ENCODE peak calls at places on chromosome 4, in eight cellular contexts. One of them, this sample, is unnamed.

GRCh38 chr4:26235500-26235899 is 85.3 kb upstream of the RBPJ start:
- DNase-seq in A549: no peak
- DNase-seq in uterus: peak; percentile 35
- DNase-seq in tibial artery: peak; percentile 82
- DNase-seq in mucosa of descending colon: peak; percentile 70
- DNase-seq in endothelial cell: no peak
- DNase-seq in MCF 10A: peak; percentile 92
- DNase-seq in fibroblast of the aortic adventitia: peak; percentile 92
- DNase-seq in this sample: no peak

GRCh38 chr4:47374477-47374876 is 89.0 kb downstream of the COMMD8 start:
- DNase-seq in A549: no peak
- DNase-seq in uterus: peak; percentile 23
- DNase-seq in tibial artery: no peak
- DNase-seq in mucosa of descending colon: no peak
- DNase-seq in endothelial cell: no peak
- DNase-seq in MCF 10A: peak; percentile 14
- DNase-seq in fibroblast of the aortic adventitia: no peak
- DNase-seq in this sample: no peak

GRCh38 chr4:117064297-117064696 is 21.1 kb downstream of the TRAM1L1 start:
- DNase-seq in A549: no peak
- DNase-seq in uterus: no peak
- DNase-seq in tibial artery: no peak
- DNase-seq in mucosa of descending colon: no peak
- DNase-seq in endothelial cell: no peak
- DNase-seq in MCF 10A: peak; percentile 0
- DNase-seq in fibroblast of the aortic adventitia: peak; percentile 2
- DNase-seq in this sample: no peak

GRCh38 chr4:138398297-138398696 is 156.1 kb upstream of the SLC7A11 start:
- DNase-seq in A549: no peak
- DNase-seq in uterus: no peak
- DNase-seq in tibial artery: no peak
- DNase-seq in mucosa of descending colon: no peak
- DNase-seq in endothelial cell: no peak
- DNase-seq in MCF 10A: peak; percentile 0
- DNase-seq in fibroblast of the aortic adventitia: peak; percentile 8
- DNase-seq in this sample: no peak

GRCh38 chr4:1770791-1771231 is 22.3 kb upstream of the FGFR3 start:
- DNase-seq in A549: no peak
- DNase-seq in uterus: no peak
- DNase-seq in tibial artery: no peak
- DNase-seq in mucosa of descending colon: no peak
- DNase-seq in endothelial cell: no peak
- DNase-seq in MCF 10A: no peak
- DNase-seq in fibroblast of the aortic adventitia: no peak
- DNase-seq in this sample: no peak

GRCh38 chr4:136651278-136651667 is 881.0 kb downstream of the PCDH18 start:
- DNase-seq in A549: no peak
- DNase-seq in uterus: no peak
- DNase-seq in tibial artery: no peak
- DNase-seq in mucosa of descending colon: no peak
- DNase-seq in endothelial cell: no peak
- DNase-seq in MCF 10A: no peak
- DNase-seq in fibroblast of the aortic adventitia: no peak
- DNase-seq in this sample: no peak

GRCh38 chr4:152779513-152780266 is at the start of the genes ARFIP1 and TIGD4:
- DNase-seq in A549: peak; percentile 81
- DNase-seq in uterus: peak; percentile 98
- DNase-seq in tibial artery: peak; percentile 99
- DNase-seq in mucosa of descending colon: peak; percentile 97
- DNase-seq in endothelial cell: peak; percentile 97
- DNase-seq in MCF 10A: peak; percentile 97
- DNase-seq in fibroblast of the aortic adventitia: peak; percentile 96
- DNase-seq in this sample: peak; percentile 86

GRCh38 chr4:81421346-81422218 is 50.1 kb downstream of the RASGEF1B start:
- DNase-seq in A549: no peak
- DNase-seq in uterus: no peak
- DNase-seq in tibial artery: no peak
- DNase-seq in mucosa of descending colon: peak; percentile 80
- DNase-seq in endothelial cell: no peak
- DNase-seq in MCF 10A: peak; percentile 88
- DNase-seq in fibroblast of the aortic adventitia: peak; percentile 61
- DNase-seq in this sample: no peak

GRCh38 chr4:183436417-183436816 is 8.0 kb upstream of the CDKN2AIP start:
- DNase-seq in A549: no peak
- DNase-seq in uterus: no peak
- DNase-seq in tibial artery: no peak
- DNase-seq in mucosa of descending colon: no peak
- DNase-seq in endothelial cell: no peak
- DNase-seq in MCF 10A: no peak
- DNase-seq in fibroblast of the aortic adventitia: no peak
- DNase-seq in this sample: no peak

GRCh38 chr4:140004580-140005314 is 149.2 kb downstream of the MAML3 start:
- DNase-seq in A549: no peak
- DNase-seq in uterus: peak; percentile 55
- DNase-seq in tibial artery: peak; percentile 69
- DNase-seq in mucosa of descending colon: no peak
- DNase-seq in endothelial cell: peak; percentile 39
- DNase-seq in MCF 10A: no peak
- DNase-seq in fibroblast of the aortic adventitia: peak; percentile 46
- DNase-seq in this sample: no peak

GRCh38 chr4:38231626-38232025 is 271.4 kb downstream of the PTTG2 start:
- DNase-seq in A549: no peak
- DNase-seq in uterus: no peak
- DNase-seq in tibial artery: no peak
- DNase-seq in mucosa of descending colon: peak; percentile 85
- DNase-seq in endothelial cell: no peak
- DNase-seq in MCF 10A: no peak
- DNase-seq in fibroblast of the aortic adventitia: no peak
- DNase-seq in this sample: no peak

GRCh38 chr4:129240816-129241215 is 144.9 kb downstream of the C4orf33 start:
- DNase-seq in A549: no peak
- DNase-seq in uterus: no peak
- DNase-seq in tibial artery: no peak
- DNase-seq in mucosa of descending colon: peak; percentile 22
- DNase-seq in endothelial cell: no peak
- DNase-seq in MCF 10A: no peak
- DNase-seq in fibroblast of the aortic adventitia: no peak
- DNase-seq in this sample: no peak

GRCh38 chr4:123415977-123416376 is 19.4 kb downstream of the SPRY1 start:
- DNase-seq in A549: no peak
- DNase-seq in uterus: no peak
- DNase-seq in tibial artery: no peak
- DNase-seq in mucosa of descending colon: no peak
- DNase-seq in endothelial cell: no peak
- DNase-seq in MCF 10A: peak; percentile 63
- DNase-seq in fibroblast of the aortic adventitia: peak; percentile 65
- DNase-seq in this sample: no peak

GRCh38 chr4:158850800-158851644 is 82.2 kb downstream of the FNIP2 start:
- DNase-seq in A549: no peak
- DNase-seq in uterus: no peak
- DNase-seq in tibial artery: no peak
- DNase-seq in mucosa of descending colon: no peak
- DNase-seq in endothelial cell: no peak
- DNase-seq in MCF 10A: peak; percentile 35
- DNase-seq in fibroblast of the aortic adventitia: peak; percentile 79
- DNase-seq in this sample: no peak

GRCh38 chr4:152283806-152284470 is 252.0 kb downstream of the FBXW7 start:
- DNase-seq in A549: no peak
- DNase-seq in uterus: no peak
- DNase-seq in tibial artery: no peak
- DNase-seq in mucosa of descending colon: no peak
- DNase-seq in endothelial cell: no peak
- DNase-seq in MCF 10A: no peak
- DNase-seq in fibroblast of the aortic adventitia: peak; percentile 27
- DNase-seq in this sample: no peak

GRCh38 chr4:82765134-82765533 is 33.5 kb downstream of the SCD5 start:
- DNase-seq in A549: no peak
- DNase-seq in uterus: no peak
- DNase-seq in tibial artery: no peak
- DNase-seq in mucosa of descending colon: no peak
- DNase-seq in endothelial cell: no peak
- DNase-seq in MCF 10A: no peak
- DNase-seq in fibroblast of the aortic adventitia: no peak
- DNase-seq in this sample: no peak

GRCh38 chr4:38663021-38663800 is 788 bp upstream of the KLF3 start:
- DNase-seq in A549: peak; percentile 25
- DNase-seq in uterus: peak; percentile 53
- DNase-seq in tibial artery: no peak
- DNase-seq in mucosa of descending colon: peak; percentile 89
- DNase-seq in endothelial cell: peak; percentile 74
- DNase-seq in MCF 10A: no peak
- DNase-seq in fibroblast of the aortic adventitia: peak; percentile 50
- DNase-seq in this sample: no peak

GRCh38 chr4:120718979-120719566 is 203.5 kb downstream of the PRDM5 start:
- DNase-seq in A549: no peak
- DNase-seq in uterus: no peak
- DNase-seq in tibial artery: no peak
- DNase-seq in mucosa of descending colon: peak; percentile 33
- DNase-seq in endothelial cell: peak; percentile 35
- DNase-seq in MCF 10A: peak; percentile 56
- DNase-seq in fibroblast of the aortic adventitia: peak; percentile 65
- DNase-seq in this sample: no peak

GRCh38 chr4:126405369-126405982 is 1090.7 kb downstream of the FAT4 start:
- DNase-seq in A549: no peak
- DNase-seq in uterus: no peak
- DNase-seq in tibial artery: no peak
- DNase-seq in mucosa of descending colon: no peak
- DNase-seq in endothelial cell: no peak
- DNase-seq in MCF 10A: peak; percentile 27
- DNase-seq in fibroblast of the aortic adventitia: peak; percentile 47
- DNase-seq in this sample: no peak

GRCh38 chr4:104901438-104901837 is 245.2 kb upstream of the TET2 start:
- DNase-seq in A549: no peak
- DNase-seq in uterus: no peak
- DNase-seq in tibial artery: no peak
- DNase-seq in mucosa of descending colon: no peak
- DNase-seq in endothelial cell: no peak
- DNase-seq in MCF 10A: no peak
- DNase-seq in fibroblast of the aortic adventitia: peak; percentile 33
- DNase-seq in this sample: no peak
- TF ChIP-seq CTCF in A549: no peak
- TF ChIP-seq CTCF in uterus: no peak
- TF ChIP-seq CTCF in tibial artery: no peak
- TF ChIP-seq CTCF in mucosa of descending colon: no peak
- TF ChIP-seq CTCF in endothelial cell: no peak
- TF ChIP-seq CTCF in MCF 10A: no peak
- TF ChIP-seq CTCF in fibroblast of the aortic adventitia: no peak
- TF ChIP-seq CTCF in this sample: no peak

DNA sequence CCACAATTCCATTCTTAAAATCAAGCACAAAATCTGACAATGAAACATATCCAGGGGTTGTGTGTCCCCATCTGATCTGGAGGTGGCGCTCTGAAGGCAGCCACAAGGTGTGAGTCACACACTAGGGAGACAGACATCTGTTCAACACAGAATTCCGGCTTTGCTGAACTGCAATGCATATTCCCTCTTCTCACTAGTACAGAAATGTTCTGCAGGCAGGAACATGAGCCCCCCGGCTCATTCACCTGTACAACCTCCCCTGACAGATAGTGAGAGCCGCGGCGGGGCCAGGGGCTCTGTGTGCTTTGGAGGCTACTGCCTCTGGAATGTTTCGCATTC is 41.9 kb downstream of the WDR1 start:
- DNase-seq in A549: peak; percentile 41
- DNase-seq in uterus: peak; percentile 15
- DNase-seq in tibial artery: peak; percentile 61
- DNase-seq in mucosa of descending colon: no peak
- DNase-seq in endothelial cell: no peak
- DNase-seq in MCF 10A: peak; percentile 68
- DNase-seq in fibroblast of the aortic adventitia: peak; percentile 20
- DNase-seq in this sample: no peak
- TF ChIP-seq CTCF in A549: peak; percentile 40
- TF ChIP-seq CTCF in uterus: no peak
- TF ChIP-seq CTCF in tibial artery: peak; percentile 25
- TF ChIP-seq CTCF in mucosa of descending colon: no peak
- TF ChIP-seq CTCF in endothelial cell: no peak
- TF ChIP-seq CTCF in MCF 10A: peak; percentile 39
- TF ChIP-seq CTCF in fibroblast of the aortic adventitia: peak; percentile 48
- TF ChIP-seq CTCF in this sample: no peak

GRCh38 chr4:119035941-119036737 is 99.5 kb upstream of the MYOZ2 start:
- DNase-seq in A549: no peak
- DNase-seq in uterus: no peak
- DNase-seq in tibial artery: no peak
- DNase-seq in mucosa of descending colon: no peak
- DNase-seq in endothelial cell: no peak
- DNase-seq in MCF 10A: no peak
- DNase-seq in fibroblast of the aortic adventitia: no peak
- DNase-seq in this sample: no peak

GRCh38 chr4:119031218-119031617 is 104.4 kb upstream of the MYOZ2 start:
- DNase-seq in A549: no peak
- DNase-seq in uterus: no peak
- DNase-seq in tibial artery: no peak
- DNase-seq in mucosa of descending colon: no peak
- DNase-seq in endothelial cell: no peak
- DNase-seq in MCF 10A: no peak
- DNase-seq in fibroblast of the aortic adventitia: no peak
- DNase-seq in this sample: no peak

GRCh38 chr4:119032921-119033685 is 102.5 kb upstream of the MYOZ2 start:
- DNase-seq in A549: no peak
- DNase-seq in uterus: no peak
- DNase-seq in tibial artery: no peak
- DNase-seq in mucosa of descending colon: no peak
- DNase-seq in endothelial cell: no peak
- DNase-seq in MCF 10A: no peak
- DNase-seq in fibroblast of the aortic adventitia: no peak
- DNase-seq in this sample: no peak

GRCh38 chr4:119037709-119038463 is 97.7 kb upstream of the MYOZ2 start:
- DNase-seq in A549: no peak
- DNase-seq in uterus: no peak
- DNase-seq in tibial artery: no peak
- DNase-seq in mucosa of descending colon: no peak
- DNase-seq in endothelial cell: no peak
- DNase-seq in MCF 10A: no peak
- DNase-seq in fibroblast of the aortic adventitia: no peak
- DNase-seq in this sample: no peak

GRCh38 chr4:119034276-119035008 is 101.2 kb upstream of the MYOZ2 start:
- DNase-seq in A549: no peak
- DNase-seq in uterus: no peak
- DNase-seq in tibial artery: no peak
- DNase-seq in mucosa of descending colon: no peak
- DNase-seq in endothelial cell: peak; percentile 9
- DNase-seq in MCF 10A: no peak
- DNase-seq in fibroblast of the aortic adventitia: no peak
- DNase-seq in this sample: no peak
- TF ChIP-seq CTCF in A549: no peak
- TF ChIP-seq CTCF in uterus: no peak
- TF ChIP-seq CTCF in tibial artery: no peak
- TF ChIP-seq CTCF in mucosa of descending colon: no peak
- TF ChIP-seq CTCF in endothelial cell: no peak
- TF ChIP-seq CTCF in MCF 10A: no peak
- TF ChIP-seq CTCF in fibroblast of the aortic adventitia: no peak
- TF ChIP-seq CTCF in this sample: no peak

DNA sequence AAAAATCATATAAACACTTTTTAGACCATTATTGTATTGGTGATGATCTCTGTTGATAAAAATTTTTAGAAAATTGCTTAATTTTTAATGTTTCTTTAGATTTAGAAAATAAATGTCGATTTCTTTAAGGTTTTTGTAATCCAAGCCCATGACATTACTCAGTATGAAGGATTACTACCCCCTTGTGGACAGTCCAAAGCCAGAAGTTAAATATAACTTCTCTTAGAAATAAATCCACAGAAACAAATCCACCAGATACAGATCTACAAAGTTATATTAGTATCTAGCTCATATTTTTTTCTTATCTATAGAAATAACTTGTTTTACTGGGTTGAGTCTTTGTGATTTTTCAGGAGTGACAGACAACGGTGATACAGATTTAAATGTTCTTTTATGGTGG is 18.9 kb downstream of the TIFA start:
- DNase-seq in A549: no peak
- DNase-seq in uterus: no peak
- DNase-seq in tibial artery: no peak
- DNase-seq in mucosa of descending colon: no peak
- DNase-seq in endothelial cell: no peak
- DNase-seq in MCF 10A: peak; percentile 33
- DNase-seq in fibroblast of the aortic adventitia: peak; percentile 65
- DNase-seq in this sample: no peak
- TF ChIP-seq CTCF in A549: peak; percentile 50
- TF ChIP-seq CTCF in uterus: peak; percentile 5
- TF ChIP-seq CTCF in tibial artery: peak; percentile 37
- TF ChIP-seq CTCF in mucosa of descending colon: no peak
- TF ChIP-seq CTCF in endothelial cell: peak; percentile 48
- TF ChIP-seq CTCF in MCF 10A: peak; percentile 31
- TF ChIP-seq CTCF in fibroblast of the aortic adventitia: peak; percentile 63
- TF ChIP-seq CTCF in this sample: no peak

This sample was measured in omental fat pad.